ENCODE peak calls at places on chromosome 16, in four cellular contexts. B, J, N and K are unnamed samples.

GRCh38 chr16:73015612-73016487 is 32.1 kb downstream of the ZFHX3 start:
- DNase-seq in N (no peak), J (peak; percentile 91), B (no peak), K (peak; percentile 73)

GRCh38 chr16:83971165-83972130 is 3.4 kb downstream of the NECAB2 start:
- DNase-seq in N (no peak), J (no peak), B (no peak), K (no peak)

GRCh38 chr16:85878407-85878806 is 20.6 kb upstream of the IRF8 start:
- DNase-seq in J (no peak), B (no peak), N (no peak), K (no peak)

GRCh38 chr16:49544828-49545227 is 171.2 kb downstream of the C16orf78 start:
- DNase-seq in B (no peak), N (no peak), J (no peak), K (no peak)

GRCh38 chr16:81693047-81693446 is 86.0 kb upstream of the PLCG2 start:
- DNase-seq in J (no peak), B (no peak), N (peak; percentile 48), K (peak; percentile 45)

GRCh38 chr16:75266738-75267630 is 15.6 kb upstream of the BCAR1 start:
- DNase-seq in B (no peak), N (no peak), J (no peak), K (no peak)

GRCh38 chr16:48556913-48557351 is 53.0 kb downstream of the N4BP1 start:
- DNase-seq in J (no peak), B (no peak), N (peak; percentile 74), K (no peak)

GRCh38 chr16:88302666-88303065 is 80.1 kb upstream of the ZNF469 start:
- DNase-seq in B (no peak), J (no peak), N (no peak), K (no peak)

GRCh38 chr16:5041604-5042133 is 7.9 kb upstream of the NAGPA start:
- DNase-seq in B (no peak), J (peak; percentile 45), N (peak; percentile 42), K (no peak)